ENCODE peak calls at places on chromosomes 3 and 15, in seven cellular contexts. One of them, this sample, is unnamed.

GRCh38 chr3:61149236-61149635 is 102.0 kb downstream of the FHIT start:
- DNase-seq in Panc1: no peak
- DNase-seq in BJ: no peak
- DNase-seq in GM12865: no peak
- DNase-seq in AG04449: no peak
- DNase-seq in cardiac muscle cell: no peak
- DNase-seq in CD8-positive, alpha-beta T cell: no peak
- DNase-seq in this sample: no peak

GRCh38 chr3:58178528-58179234 is 32.1 kb downstream of the DNASE1L3 start:
- DNase-seq in GM12865: no peak
- DNase-seq in AG04449: no peak
- DNase-seq in cardiac muscle cell: no peak
- DNase-seq in Panc1: no peak
- DNase-seq in BJ: no peak
- DNase-seq in CD8-positive, alpha-beta T cell: no peak
- DNase-seq in this sample: no peak

GRCh38 chr15:92576597-92577200 is 78.9 kb downstream of the FAM174B start:
- DNase-seq in AG04449: no peak
- DNase-seq in CD8-positive, alpha-beta T cell: no peak
- DNase-seq in GM12865: no peak
- DNase-seq in cardiac muscle cell: no peak
- DNase-seq in Panc1: no peak
- DNase-seq in BJ: no peak
- DNase-seq in this sample: no peak

GRCh38 chr3:12180218-12180617 is 21.5 kb upstream of the TIMP4 start:
- DNase-seq in BJ: no peak
- DNase-seq in AG04449: no peak
- DNase-seq in cardiac muscle cell: peak; percentile 91
- DNase-seq in GM12865: no peak
- DNase-seq in CD8-positive, alpha-beta T cell: no peak
- DNase-seq in Panc1: no peak
- DNase-seq in this sample: no peak

GRCh38 chr3:12454808-12455121 is 29.5 kb upstream of the TSEN2 start:
- DNase-seq in BJ: no peak
- DNase-seq in CD8-positive, alpha-beta T cell: no peak
- DNase-seq in Panc1: no peak
- DNase-seq in AG04449: no peak
- DNase-seq in cardiac muscle cell: peak; percentile 17
- DNase-seq in GM12865: no peak
- DNase-seq in this sample: no peak

GRCh38 chr15:72034351-72034750 is 83.6 kb downstream of the MYO9A start:
- DNase-seq in Panc1: no peak
- DNase-seq in CD8-positive, alpha-beta T cell: no peak
- DNase-seq in BJ: no peak
- DNase-seq in cardiac muscle cell: no peak
- DNase-seq in AG04449: no peak
- DNase-seq in GM12865: no peak
- DNase-seq in this sample: no peak

GRCh38 chr3:79081285-79081684 is 686.5 kb downstream of the ROBO1 start:
- DNase-seq in GM12865: peak; percentile 1
- DNase-seq in Panc1: no peak
- DNase-seq in CD8-positive, alpha-beta T cell: no peak
- DNase-seq in AG04449: no peak
- DNase-seq in BJ: no peak
- DNase-seq in cardiac muscle cell: no peak
- DNase-seq in this sample: no peak

GRCh38 chr15:77836116-77836798 is 203.5 kb upstream of the LINGO1 start:
- DNase-seq in AG04449: no peak
- DNase-seq in Panc1: no peak
- DNase-seq in GM12865: peak; percentile 36
- DNase-seq in cardiac muscle cell: peak; percentile 43
- DNase-seq in BJ: no peak
- DNase-seq in CD8-positive, alpha-beta T cell: no peak
- DNase-seq in this sample: no peak

GRCh38 chr3:84738101-84738500 is 220.7 kb upstream of the CADM2 start:
- DNase-seq in Panc1: no peak
- DNase-seq in AG04449: no peak
- DNase-seq in BJ: no peak
- DNase-seq in CD8-positive, alpha-beta T cell: no peak
- DNase-seq in GM12865: no peak
- DNase-seq in cardiac muscle cell: no peak
- DNase-seq in this sample: no peak

GRCh38 chr15:67550522-67550921 is 8.0 kb downstream of the MAP2K5 start:
- DNase-seq in GM12865: no peak
- DNase-seq in cardiac muscle cell: peak; percentile 22
- DNase-seq in BJ: no peak
- DNase-seq in Panc1: no peak
- DNase-seq in CD8-positive, alpha-beta T cell: no peak
- DNase-seq in AG04449: no peak
- DNase-seq in this sample: no peak

GRCh38 chr3:39347586-39347876 is 18.0 kb downstream of the CCR8 start:
- DNase-seq in BJ: no peak
- DNase-seq in CD8-positive, alpha-beta T cell: no peak
- DNase-seq in cardiac muscle cell: no peak
- DNase-seq in Panc1: no peak
- DNase-seq in AG04449: no peak
- DNase-seq in GM12865: no peak
- DNase-seq in this sample: no peak

GRCh38 chr15:83306561-83306960 is 22.1 kb upstream of the BNC1 start:
- DNase-seq in BJ: no peak
- DNase-seq in CD8-positive, alpha-beta T cell: no peak
- DNase-seq in cardiac muscle cell: no peak
- DNase-seq in GM12865: no peak
- DNase-seq in Panc1: no peak
- DNase-seq in AG04449: no peak
- DNase-seq in this sample: no peak

GRCh38 chr3:45486136-45486535 is 97.8 kb downstream of the LARS2 start:
- DNase-seq in GM12865: no peak
- DNase-seq in AG04449: no peak
- DNase-seq in cardiac muscle cell: peak; percentile 80
- DNase-seq in BJ: peak; percentile 60
- DNase-seq in Panc1: no peak
- DNase-seq in CD8-positive, alpha-beta T cell: no peak
- DNase-seq in this sample: no peak

GRCh38 chr15:73650387-73651126 is 17.4 kb upstream of the NPTN start:
- DNase-seq in Panc1: no peak
- DNase-seq in GM12865: peak; percentile 21
- DNase-seq in AG04449: no peak
- DNase-seq in CD8-positive, alpha-beta T cell: no peak
- DNase-seq in BJ: peak; percentile 28
- DNase-seq in cardiac muscle cell: peak; percentile 82
- DNase-seq in this sample: no peak

GRCh38 chr15:70323111-70323851 is 225.6 kb upstream of the TLE3 start:
- DNase-seq in BJ: no peak
- DNase-seq in CD8-positive, alpha-beta T cell: no peak
- DNase-seq in GM12865: no peak
- DNase-seq in Panc1: no peak
- DNase-seq in cardiac muscle cell: peak; percentile 79
- DNase-seq in AG04449: no peak
- DNase-seq in this sample: no peak

GRCh38 chr3:115713247-115713646 is 89.9 kb downstream of the GAP43 start:
- DNase-seq in cardiac muscle cell: peak; percentile 29
- DNase-seq in AG04449: no peak
- DNase-seq in CD8-positive, alpha-beta T cell: no peak
- DNase-seq in Panc1: no peak
- DNase-seq in GM12865: no peak
- DNase-seq in BJ: no peak
- DNase-seq in this sample: no peak

GRCh38 chr15:74843891-74844299 is 939 bp upstream of the ULK3 start:
- DNase-seq in AG04449: no peak
- DNase-seq in BJ: no peak
- DNase-seq in Panc1: no peak
- DNase-seq in cardiac muscle cell: no peak
- DNase-seq in CD8-positive, alpha-beta T cell: no peak
- DNase-seq in GM12865: no peak
- DNase-seq in this sample: no peak

GRCh38 chr3:52896613-52897012 is 735 bp downstream of the STIMATE start:
- DNase-seq in AG04449: no peak
- DNase-seq in BJ: no peak
- DNase-seq in CD8-positive, alpha-beta T cell: no peak
- DNase-seq in GM12865: no peak
- DNase-seq in cardiac muscle cell: no peak
- DNase-seq in Panc1: no peak
- DNase-seq in this sample: no peak

GRCh38 chr3:195809291-195809785 is 2.4 kb downstream of the MUC4 start:
- DNase-seq in BJ: no peak
- DNase-seq in GM12865: no peak
- DNase-seq in AG04449: no peak
- DNase-seq in CD8-positive, alpha-beta T cell: no peak
- DNase-seq in Panc1: no peak
- DNase-seq in cardiac muscle cell: no peak
- DNase-seq in this sample: no peak

GRCh38 chr15:22811640-22812039 is 25.2 kb downstream of the NIPA1 start:
- DNase-seq in CD8-positive, alpha-beta T cell: no peak
- DNase-seq in AG04449: no peak
- DNase-seq in Panc1: no peak
- DNase-seq in BJ: no peak
- DNase-seq in cardiac muscle cell: peak; percentile 30
- DNase-seq in GM12865: no peak
- DNase-seq in this sample: no peak

GRCh38 chr3:72345237-72345878 is 502.9 kb downstream of the SHQ1 start:
- DNase-seq in AG04449: no peak
- DNase-seq in GM12865: no peak
- DNase-seq in BJ: peak; percentile 37
- DNase-seq in Panc1: no peak
- DNase-seq in CD8-positive, alpha-beta T cell: no peak
- DNase-seq in cardiac muscle cell: peak; percentile 42
- DNase-seq in this sample: peak; percentile 62

GRCh38 chr3:45958333-45958791 is 15.1 kb downstream of the CXCR6 start:
- DNase-seq in CD8-positive, alpha-beta T cell: no peak
- DNase-seq in Panc1: no peak
- DNase-seq in AG04449: no peak
- DNase-seq in cardiac muscle cell: no peak
- DNase-seq in GM12865: no peak
- DNase-seq in BJ: peak; percentile 57
- DNase-seq in this sample: no peak

GRCh38 chr3:29513236-29513635 is 232.4 kb downstream of the RBMS3 start:
- DNase-seq in cardiac muscle cell: peak; percentile 63
- DNase-seq in CD8-positive, alpha-beta T cell: no peak
- DNase-seq in AG04449: no peak
- DNase-seq in GM12865: no peak
- DNase-seq in BJ: no peak
- DNase-seq in Panc1: no peak
- DNase-seq in this sample: no peak

GRCh38 chr15:45638641-45639040 is 3.8 kb downstream of the SQOR start:
- DNase-seq in cardiac muscle cell: no peak
- DNase-seq in CD8-positive, alpha-beta T cell: no peak
- DNase-seq in BJ: no peak
- DNase-seq in AG04449: no peak
- DNase-seq in GM12865: no peak
- DNase-seq in Panc1: no peak
- DNase-seq in this sample: no peak

GRCh38 chr15:45635763-45636292 is 999 bp downstream of the SQOR start:
- DNase-seq in BJ: no peak
- DNase-seq in AG04449: no peak
- DNase-seq in CD8-positive, alpha-beta T cell: no peak
- DNase-seq in Panc1: no peak
- DNase-seq in cardiac muscle cell: no peak
- DNase-seq in GM12865: no peak
- DNase-seq in this sample: no peak

GRCh38 chr15:45634442-45635190 is at the start of gene SQOR:
- DNase-seq in Panc1: no peak
- DNase-seq in CD8-positive, alpha-beta T cell: peak; percentile 53
- DNase-seq in BJ: no peak
- DNase-seq in AG04449: no peak
- DNase-seq in cardiac muscle cell: peak; percentile 64
- DNase-seq in GM12865: peak; percentile 93
- DNase-seq in this sample: no peak

GRCh38 chr15:45635191-45635638 is 386 bp downstream of the SQOR start:
- DNase-seq in AG04449: no peak
- DNase-seq in CD8-positive, alpha-beta T cell: peak; percentile 61
- DNase-seq in GM12865: peak; percentile 82
- DNase-seq in cardiac muscle cell: no peak
- DNase-seq in Panc1: no peak
- DNase-seq in BJ: no peak
- DNase-seq in this sample: no peak

GRCh38 chr15:45637552-45638033 is 2.8 kb downstream of the SQOR start:
- DNase-seq in CD8-positive, alpha-beta T cell: peak; percentile 37
- DNase-seq in BJ: peak; percentile 81
- DNase-seq in AG04449: peak; percentile 80
- DNase-seq in cardiac muscle cell: peak; percentile 96
- DNase-seq in Panc1: no peak
- DNase-seq in GM12865: peak; percentile 90
- DNase-seq in this sample: peak; percentile 57
- H3K4me3 ChIP-seq in CD8-positive, alpha-beta T cell: peak overlapping the region; percentile 23
- H3K4me3 ChIP-seq in BJ: no peak overlapping the region
- H3K4me3 ChIP-seq in AG04449: peak overlapping the region; percentile 1
- H3K4me3 ChIP-seq in cardiac muscle cell: no peak overlapping the region
- H3K4me3 ChIP-seq in Panc1: peak overlapping the region; percentile 38
- H3K4me3 ChIP-seq in GM12865: peak overlapping the region; percentile 48
- H3K4me3 ChIP-seq in this sample: no peak overlapping the region

GRCh38 chr3:128875556-128876120 is 3.8 kb upstream of the ACAD9 start:
- DNase-seq in cardiac muscle cell: peak; percentile 25
- DNase-seq in AG04449: no peak
- DNase-seq in CD8-positive, alpha-beta T cell: peak; percentile 52
- DNase-seq in BJ: no peak
- DNase-seq in Panc1: peak; percentile 27
- DNase-seq in GM12865: peak; percentile 54
- DNase-seq in this sample: no peak
- TF ChIP-seq CTCF in cardiac muscle cell: peak; percentile 48
- TF ChIP-seq CTCF in AG04449: peak; percentile 48
- TF ChIP-seq CTCF in CD8-positive, alpha-beta T cell: peak; percentile 73
- TF ChIP-seq CTCF in BJ: peak; percentile 58
- TF ChIP-seq CTCF in Panc1: peak; percentile 90
- TF ChIP-seq CTCF in GM12865: peak; percentile 48
- TF ChIP-seq CTCF in this sample: peak; percentile 66

DNA sequence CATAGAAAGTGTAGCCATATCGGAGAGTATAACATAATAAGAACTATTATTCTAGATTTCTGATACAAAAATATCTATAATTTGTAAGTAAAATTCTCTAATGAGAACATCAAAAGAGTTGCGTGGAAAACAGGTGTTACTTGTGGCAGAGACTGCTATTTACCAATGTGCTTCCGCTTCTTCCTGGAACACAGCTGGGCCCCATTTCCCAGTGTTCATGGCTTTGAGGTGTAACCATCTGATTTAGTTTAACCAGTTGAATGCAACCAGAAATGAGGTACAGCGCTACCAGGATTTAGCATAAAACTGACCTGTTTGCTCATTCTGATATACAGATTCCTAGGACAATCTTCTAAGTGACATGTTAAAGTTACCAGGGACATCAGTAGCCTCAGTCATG is 1055.2 kb downstream of the IGSF11 start:
- DNase-seq in CD8-positive, alpha-beta T cell: no peak
- DNase-seq in AG04449: no peak
- DNase-seq in Panc1: no peak
- DNase-seq in GM12865: no peak
- DNase-seq in cardiac muscle cell: no peak
- DNase-seq in BJ: no peak
- DNase-seq in this sample: no peak
- H3K4me3 ChIP-seq in CD8-positive, alpha-beta T cell: no peak overlapping the region
- H3K4me3 ChIP-seq in AG04449: no peak overlapping the region
- H3K4me3 ChIP-seq in Panc1: no peak overlapping the region
- H3K4me3 ChIP-seq in GM12865: no peak overlapping the region
- H3K4me3 ChIP-seq in cardiac muscle cell: no peak overlapping the region
- H3K4me3 ChIP-seq in BJ: no peak overlapping the region
- H3K4me3 ChIP-seq in this sample: no peak overlapping the region

DNA sequence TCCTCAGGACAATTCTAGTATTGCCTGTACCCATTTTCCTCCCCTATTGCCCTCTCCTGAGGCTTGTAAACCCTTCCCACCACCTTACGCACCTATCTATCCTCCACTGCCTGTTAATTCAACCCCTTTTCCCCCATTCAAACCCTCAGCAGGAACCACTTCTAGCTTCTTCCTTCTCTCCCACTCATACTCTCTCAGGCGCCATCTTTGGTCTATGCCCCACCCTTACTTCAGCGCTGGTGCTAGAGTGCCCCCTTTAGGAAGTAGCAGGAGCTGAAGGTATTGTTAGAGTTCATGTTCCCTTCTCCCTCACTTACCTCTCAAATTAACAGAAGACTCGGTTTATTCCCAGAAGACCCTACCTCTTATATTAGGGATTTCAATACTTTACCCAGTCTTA is 121.8 kb upstream of the NLGN1 start:
- DNase-seq in CD8-positive, alpha-beta T cell: no peak
- DNase-seq in GM12865: peak; percentile 38
- DNase-seq in AG04449: no peak
- DNase-seq in BJ: no peak
- DNase-seq in Panc1: no peak
- DNase-seq in cardiac muscle cell: no peak
- DNase-seq in this sample: no peak
- TF ChIP-seq CTCF in CD8-positive, alpha-beta T cell: no peak
- TF ChIP-seq CTCF in GM12865: peak; percentile 40
- TF ChIP-seq CTCF in AG04449: no peak
- TF ChIP-seq CTCF in BJ: no peak
- TF ChIP-seq CTCF in Panc1: peak; percentile 33
- TF ChIP-seq CTCF in cardiac muscle cell: no peak
- TF ChIP-seq CTCF in this sample: no peak

This sample was measured in HFF-Myc.